ENCODE peak calls at places on chromosomes 2 and 18, in five cellular contexts. T is CD4-positive, alpha-beta memory T cell; M is sigmoid colon; H is neural progenitor cell; S is aorta. G is an unnamed sample. For H3K36me3, the result is how much of the 10 kb centered on the place peaks cover.

GRCh38 chr2:235051436-235052260 is 99.8 kb downstream of the SH3BP4 start:
- DNase-seq in T (no peak), M (no peak), H (no peak), S (peak), G (peak)

GRCh38 chr2:156864753-156865152 is 392.8 kb upstream of the GALNT5 start:
- DNase-seq in T (no peak), M (no peak), H (no peak), S (no peak), G (no peak)

GRCh38 chr18:74083071-74083954 is 64.3 kb downstream of the FBXO15 start:
- DNase-seq in T (peak), M (no peak), H (no peak), S (no peak), G (no peak)

GRCh38 chr2:8586397-8587051 is 95.3 kb upstream of the ID2 start:
- DNase-seq in T (no peak), M (no peak), H (no peak), S (no peak), G (peak)

GRCh38 chr2:130765464-130765863 is 10.1 kb downstream of the AMER3 start:
- DNase-seq in T (no peak), M (no peak), H (no peak), S (no peak), G (no peak)

GRCh38 chr2:239724851-239725550 is 300.1 kb downstream of the NDUFA10 start:
- DNase-seq in T (no peak), M (peak), H (no peak), S (peak), G (no peak)

GRCh38 chr2:151754253-151754897 is 20.1 kb upstream of the NEB start:
- DNase-seq in T (no peak), M (no peak), H (no peak), S (no peak), G (no peak)

GRCh38 chr2:96157649-96158553 is 12.7 kb upstream of the DUSP2 start:
- DNase-seq in T (peak), M (peak), H (no peak), S (no peak), G (peak)

GRCh38 chr2:185050804-185051203 is 452.5 kb downstream of the ZNF804A start:
- DNase-seq in T (no peak), M (no peak), H (no peak), S (no peak), G (no peak)

GRCh38 chr2:165161510-165161909 is 42.3 kb downstream of the SCN3A start:
- DNase-seq in T (no peak), M (no peak), H (no peak), S (no peak), G (peak)

GRCh38 chr2:108893277-108893676 is 95.7 kb downstream of the EDAR start:
- DNase-seq in T (no peak), M (no peak), H (no peak), S (no peak), G (no peak)

GRCh38 chr2:173231042-173231441 is 123.6 kb upstream of the CDCA7 start:
- DNase-seq in T (no peak), M (no peak), H (no peak), S (no peak), G (no peak)

GRCh38 chr2:158502984-158503383 is 46.2 kb downstream of the PKP4 start:
- DNase-seq in T (no peak), M (no peak), H (no peak), S (no peak), G (peak)

GRCh38 chr2:202186641-202187202 is 51.7 kb downstream of the SUMO1 start:
- DNase-seq in T (no peak), M (no peak), H (no peak), S (no peak), G (peak)

GRCh38 chr2:239714116-239714515 is 311.0 kb downstream of the NDUFA10 start:
- DNase-seq in T (no peak), M (peak), H (no peak), S (peak), G (no peak)

GRCh38 chr2:30230479-30230854 is 867 bp upstream of the LBH start:
- DNase-seq in T (no peak), M (peak), H (peak), S (peak), G (no peak)

GRCh38 chr18:41311571-41312240 is 643.3 kb upstream of the PIK3C3 start:
- DNase-seq in T (no peak), M (no peak), H (no peak), S (no peak), G (no peak)

GRCh38 chr2:237371856-237372255 is 42.1 kb downstream of the COL6A3 start:
- DNase-seq in T (no peak), M (no peak), H (no peak), S (no peak), G (no peak)
- H3K36me3 ChIP-seq in T (under half), M (under half), H (under half), S (under half), G (half or more)

DNA sequence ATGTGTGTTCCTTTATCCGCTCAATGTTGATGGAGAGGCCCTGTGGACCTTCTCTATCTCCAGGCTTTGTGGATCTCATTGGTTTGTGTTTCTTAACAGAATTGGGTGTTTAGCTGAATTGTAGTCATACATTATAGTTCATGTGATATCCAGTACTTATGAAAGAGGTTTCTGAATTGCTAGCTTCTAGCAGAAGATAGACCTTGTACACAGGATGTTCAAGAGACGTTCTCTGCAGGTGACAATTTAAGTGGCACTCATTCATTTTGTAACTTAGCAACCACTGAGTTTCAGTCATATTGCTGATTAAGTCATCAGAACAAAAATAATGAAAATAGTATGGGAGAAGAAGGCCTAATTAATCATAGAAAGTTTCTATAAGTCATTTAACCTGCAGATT is 279.2 kb downstream of the ALPK2 start:
- DNase-seq in T (no peak), M (no peak), H (no peak), S (no peak), G (no peak)
- H3K36me3 ChIP-seq in T (under half), M (under half), H (under half), S (under half), G (under half)

GRCh38 chr2:3427272-3427671 is 47.8 kb downstream of the TRAPPC12 start:
- DNase-seq in T (no peak), M (no peak), H (no peak), S (no peak), G (no peak)

GRCh38 chr2:3430211-3430610 is 50.7 kb downstream of the TRAPPC12 start:
- DNase-seq in T (no peak), M (no peak), H (no peak), S (no peak), G (peak)

GRCh38 chr2:3430740-3431490 is 51.4 kb downstream of the TRAPPC12 start:
- DNase-seq in T (no peak), M (no peak), H (no peak), S (no peak), G (no peak)

GRCh38 chr2:3428577-3428976 is 49.1 kb downstream of the TRAPPC12 start:
- DNase-seq in T (no peak), M (no peak), H (no peak), S (no peak), G (no peak)

GRCh38 chr2:3429068-3429610 is 49.6 kb downstream of the TRAPPC12 start:
- DNase-seq in T (no peak), M (no peak), H (no peak), S (no peak), G (no peak)
- H3K36me3 ChIP-seq in T (under half), M (under half), H (under half), S (under half), G (under half)

GRCh38 chr18:23568739-23569138 is 17.6 kb downstream of the NPC1 start:
- DNase-seq in T (no peak), M (no peak), H (no peak), S (no peak), G (no peak)
- H3K36me3 ChIP-seq in T (under half), M (under half), H (under half), S (under half), G (half or more)

DNA sequence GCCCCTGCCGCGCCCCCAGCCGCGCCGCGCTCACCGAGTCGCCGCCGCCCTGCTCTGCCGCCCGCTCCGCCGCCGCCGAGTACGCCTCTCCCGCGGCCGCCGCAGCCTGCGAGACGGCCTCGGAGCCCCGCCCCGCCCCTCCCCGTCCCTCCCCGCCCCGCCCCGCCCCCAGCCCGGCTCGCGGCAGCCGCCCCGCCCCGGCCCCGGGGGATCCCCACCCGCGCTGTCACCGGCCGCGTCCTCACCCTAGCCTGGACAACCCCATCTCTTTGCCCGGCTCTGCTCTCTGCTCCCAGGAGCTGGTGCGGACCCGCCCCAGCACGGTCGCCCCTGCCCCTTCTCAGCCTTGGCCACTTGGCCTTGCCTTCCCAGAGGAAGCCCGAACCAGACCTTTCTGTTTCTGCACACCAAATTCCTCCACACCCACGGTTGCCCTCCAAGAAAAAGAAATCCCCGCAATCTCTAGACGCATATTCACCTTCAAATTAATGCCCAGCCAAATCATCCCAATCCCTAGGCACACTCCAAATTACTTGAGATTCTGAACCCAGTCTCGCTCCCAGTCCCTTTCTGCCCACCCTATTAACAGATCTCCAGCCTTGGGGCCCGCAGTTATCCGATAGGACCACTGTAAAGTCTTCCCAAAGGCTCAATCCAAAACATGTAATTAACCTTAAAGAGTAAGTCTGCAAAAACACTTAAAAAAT is at the start of gene CYRIA:
- DNase-seq in T (peak), M (peak), H (peak), S (peak), G (peak)
- H3K36me3 ChIP-seq in T (under half), M (under half), H (under half), S (under half), G (under half)

GRCh38 chr2:105849431-105850179 is 104.9 kb downstream of the NCK2 start:
- DNase-seq in T (no peak), M (no peak), H (no peak), S (no peak), G (no peak)
- H3K36me3 ChIP-seq in T (under half), M (under half), H (under half), S (under half), G (under half)

GRCh38 chr2:106124787-106125549 is 69.1 kb downstream of the UXS1 start:
- DNase-seq in T (no peak), M (no peak), H (no peak), S (no peak), G (no peak)

GRCh38 chr2:106126705-106127281 is 67.3 kb downstream of the UXS1 start:
- DNase-seq in T (no peak), M (no peak), H (no peak), S (no peak), G (no peak)

GRCh38 chr2:106127776-106128268 is 66.3 kb downstream of the UXS1 start:
- DNase-seq in T (no peak), M (no peak), H (no peak), S (no peak), G (no peak)

GRCh38 chr2:106127282-106127771 is 66.8 kb downstream of the UXS1 start:
- DNase-seq in T (no peak), M (no peak), H (no peak), S (no peak), G (peak)

DNA sequence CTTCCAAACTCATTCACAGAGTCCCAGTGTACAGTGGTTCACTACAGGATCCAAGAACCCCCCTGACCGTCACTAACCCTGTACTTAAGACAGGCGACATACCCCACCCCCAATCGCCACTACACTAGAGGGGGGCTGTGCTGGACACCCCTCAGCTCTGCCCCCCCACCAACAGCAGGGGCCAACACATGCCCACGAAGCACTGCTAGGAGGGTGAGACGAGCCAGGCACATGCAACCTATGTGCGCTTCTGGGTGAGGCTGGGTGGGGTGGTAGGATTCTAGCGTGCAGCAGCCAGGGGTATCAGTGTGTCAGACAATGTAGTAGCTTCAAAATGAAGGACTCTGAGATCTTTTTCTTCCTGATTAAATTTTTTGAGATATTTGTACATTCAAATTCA is 67.8 kb downstream of the UXS1 start:
- DNase-seq in T (no peak), M (no peak), H (no peak), S (no peak), G (no peak)
- H3K36me3 ChIP-seq in T (half or more), M (under half), H (under half), S (under half), G (under half)

DNA sequence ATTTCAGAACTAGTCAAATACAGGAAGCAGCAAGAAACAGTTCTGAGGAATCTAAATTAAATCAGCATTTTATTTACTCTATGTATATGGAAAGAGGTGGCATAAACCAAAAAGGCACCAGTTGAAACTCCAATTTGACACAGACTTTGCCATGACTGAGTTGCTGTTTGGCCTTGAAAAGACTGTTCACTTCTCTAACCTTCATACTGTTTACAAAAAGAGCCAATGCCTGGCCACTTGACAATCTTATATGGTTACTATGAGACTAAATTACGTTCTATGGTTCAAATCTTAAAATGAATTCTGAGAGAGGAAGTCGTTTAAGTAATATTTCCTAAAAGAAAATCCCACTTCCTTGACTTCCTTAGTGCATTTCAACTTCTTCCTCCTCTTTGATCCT is 13.3 kb downstream of the CEP76 start:
- DNase-seq in T (no peak), M (no peak), H (no peak), S (no peak), G (no peak)
- H3K36me3 ChIP-seq in T (under half), M (under half), H (under half), S (under half), G (under half)

DNA sequence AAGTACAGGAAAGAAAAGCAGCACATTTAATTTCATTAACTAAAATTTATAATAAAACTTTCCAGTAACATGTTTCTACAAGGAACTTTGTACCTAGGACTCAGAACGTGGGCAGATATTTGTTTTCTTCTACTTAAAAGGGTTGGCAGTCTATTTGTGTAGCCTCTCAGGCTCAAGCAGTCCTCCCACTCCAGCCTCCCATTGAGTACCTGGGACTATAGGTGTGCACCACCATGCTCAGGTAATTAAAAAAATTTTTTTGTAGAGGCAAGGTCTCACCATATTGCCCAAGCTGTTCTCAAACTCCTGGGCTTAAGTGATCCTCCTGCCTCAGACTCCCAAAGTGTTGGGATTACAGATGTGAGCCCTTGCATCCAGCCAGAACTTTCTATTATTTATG is 36.8 kb downstream of the UGP2 start:
- DNase-seq in T (no peak), M (no peak), H (no peak), S (no peak), G (no peak)
- H3K36me3 ChIP-seq in T (under half), M (under half), H (under half), S (under half), G (under half)